ENCODE peak calls at places on chromosomes 3 and 15, in six cellular contexts. Z is H1, N is neuronal stem cell, I is mesendoderm, S is IMR-90, M is mesenchymal stem cell. P is an unnamed sample.

GRCh38 chr15:72968531-72968922 is 83.7 kb upstream of the NEO1 start:
- DNase-seq in Z (no peak), N (no peak), I (peak), S (no peak), M (peak), P (no peak)

GRCh38 chr3:33645060-33645841 is 72.8 kb downstream of the CLASP2 start:
- DNase-seq in Z (no peak), N (no peak), I (peak), S (peak), M (peak), P (peak)

GRCh38 chr3:47669026-47669749 is 90.5 kb upstream of the CSPG5 start:
- DNase-seq in Z (no peak), N (no peak), I (no peak), S (peak), M (peak), P (no peak)

GRCh38 chr15:70299931-70300858 is 202.5 kb upstream of the TLE3 start:
- DNase-seq in Z (no peak), N (no peak), I (peak), S (no peak), M (no peak), P (no peak)

GRCh38 chr3:152060701-152061100 is 187.3 kb downstream of the SUCNR1 start:
- DNase-seq in Z (no peak), N (no peak), I (peak), S (no peak), M (no peak), P (no peak)

GRCh38 chr15:36883705-36884355 is 216.5 kb downstream of the MEIS2 start:
- DNase-seq in Z (peak), N (peak), I (peak), S (peak), M (peak), P (peak)

GRCh38 chr3:16148783-16149182 is 25.7 kb upstream of the GALNT15 start:
- DNase-seq in Z (no peak), N (no peak), I (no peak), S (peak), M (peak), P (no peak)

GRCh38 chr3:73656241-73656890 is 31.6 kb upstream of the PDZRN3 start:
- DNase-seq in Z (no peak), N (no peak), I (peak), S (peak), M (no peak), P (peak)

GRCh38 chr3:99808163-99808794 is 9.4 kb upstream of the CMSS1 start:
- DNase-seq in Z (peak), N (peak), I (peak), S (peak), M (peak), P (peak)

GRCh38 chr3:34183581-34184313 is 385.3 kb downstream of the PDCD6IP start:
- DNase-seq in Z (no peak), N (no peak), I (no peak), S (no peak), M (no peak), P (no peak)

GRCh38 chr3:39125837-39126500 is 18.5 kb downstream of the TTC21A start:
- DNase-seq in Z (no peak), N (no peak), I (no peak), S (peak), M (peak), P (peak)

GRCh38 chr15:23645379-23646164 is 2.1 kb downstream of the MAGEL2 start:
- DNase-seq in Z (peak), N (no peak), I (peak), S (no peak), M (no peak), P (no peak)

GRCh38 chr3:14633417-14633816 is 18.1 kb upstream of the CCDC174 start:
- DNase-seq in Z (no peak), N (no peak), I (no peak), S (no peak), M (no peak), P (no peak)

GRCh38 chr15:49423021-49423420 is at the start of gene FGF7:
- DNase-seq in Z (no peak), N (peak), I (peak), S (peak), M (peak), P (no peak)

GRCh38 chr3:10376353-10376752 is 55.4 kb upstream of the SEC13 start:
- DNase-seq in Z (no peak), N (no peak), I (no peak), S (no peak), M (no peak), P (no peak)

GRCh38 chr3:36393563-36393962 is 13.3 kb downstream of the STAC start:
- DNase-seq in Z (no peak), N (no peak), I (no peak), S (no peak), M (no peak), P (peak)

GRCh38 chr3:197951392-197951990 is 1.5 kb downstream of the RPL35A start:
- DNase-seq in Z (no peak), N (no peak), I (no peak), S (no peak), M (no peak), P (no peak)

GRCh38 chr3:123832712-123833397 is 51.3 kb downstream of the MYLK start:
- DNase-seq in Z (no peak), N (no peak), I (no peak), S (no peak), M (peak), P (no peak)

GRCh38 chr3:123834631-123835030 is 49.5 kb downstream of the MYLK start:
- DNase-seq in Z (no peak), N (no peak), I (no peak), S (peak), M (peak), P (peak)

GRCh38 chr3:123833398-123833785 is 50.7 kb downstream of the MYLK start:
- DNase-seq in Z (no peak), N (no peak), I (no peak), S (no peak), M (no peak), P (no peak)

GRCh38 chr3:123831420-123831819 is 52.7 kb downstream of the MYLK start:
- DNase-seq in Z (no peak), N (no peak), I (no peak), S (no peak), M (peak), P (no peak)
- H3K4me3 ChIP-seq in Z (no peak), N (no peak), I (no peak), S (no peak), M (no peak), P (no peak)

GRCh38 chr3:31247063-31247447 is 285.7 kb upstream of the STT3B start:
- DNase-seq in Z (no peak), N (no peak), I (no peak), S (no peak), M (no peak), P (no peak)
- H2BK120ac ChIP-seq in Z (no peak), N (no peak), I (no peak), S (no peak), M (no peak), P (peak)

GRCh38 chr15:78321041-78321570 is 19.0 kb upstream of the CRABP1 start:
- DNase-seq in Z (no peak), N (no peak), I (no peak), S (no peak), M (no peak), P (no peak)

GRCh38 chr15:78322724-78323395 is 17.3 kb upstream of the CRABP1 start:
- DNase-seq in Z (no peak), N (no peak), I (no peak), S (no peak), M (no peak), P (no peak)

GRCh38 chr15:78321786-78322185 is 18.4 kb upstream of the CRABP1 start:
- DNase-seq in Z (no peak), N (no peak), I (no peak), S (no peak), M (no peak), P (no peak)

GRCh38 chr15:78323693-78324092 is 16.5 kb upstream of the CRABP1 start:
- DNase-seq in Z (no peak), N (no peak), I (no peak), S (no peak), M (no peak), P (no peak)

DNA sequence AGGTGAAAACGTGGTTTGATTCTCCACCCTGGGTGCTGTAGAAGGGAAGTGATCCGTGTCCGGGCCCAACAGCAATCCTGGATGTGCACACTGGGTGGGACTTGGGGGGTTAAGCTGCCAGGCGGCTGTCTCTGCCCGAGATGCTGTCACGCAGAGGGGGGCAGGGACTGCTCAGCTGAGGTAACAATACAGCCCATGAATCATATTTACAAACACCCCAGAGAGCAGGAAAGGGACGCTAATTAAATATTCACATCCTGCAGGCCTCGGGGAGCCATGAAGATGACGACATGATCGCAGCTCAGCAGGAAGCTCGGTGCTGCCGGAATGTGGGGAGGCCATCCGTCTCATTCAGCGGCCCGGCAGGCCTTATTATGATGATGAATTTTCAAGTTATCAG is 17.9 kb upstream of the CRABP1 start:
- DNase-seq in Z (no peak), N (no peak), I (peak), S (peak), M (peak), P (no peak)
- H4K8ac ChIP-seq in Z (no peak), N (peak), I (no peak), S (peak), M (peak), P (no peak)

DNA sequence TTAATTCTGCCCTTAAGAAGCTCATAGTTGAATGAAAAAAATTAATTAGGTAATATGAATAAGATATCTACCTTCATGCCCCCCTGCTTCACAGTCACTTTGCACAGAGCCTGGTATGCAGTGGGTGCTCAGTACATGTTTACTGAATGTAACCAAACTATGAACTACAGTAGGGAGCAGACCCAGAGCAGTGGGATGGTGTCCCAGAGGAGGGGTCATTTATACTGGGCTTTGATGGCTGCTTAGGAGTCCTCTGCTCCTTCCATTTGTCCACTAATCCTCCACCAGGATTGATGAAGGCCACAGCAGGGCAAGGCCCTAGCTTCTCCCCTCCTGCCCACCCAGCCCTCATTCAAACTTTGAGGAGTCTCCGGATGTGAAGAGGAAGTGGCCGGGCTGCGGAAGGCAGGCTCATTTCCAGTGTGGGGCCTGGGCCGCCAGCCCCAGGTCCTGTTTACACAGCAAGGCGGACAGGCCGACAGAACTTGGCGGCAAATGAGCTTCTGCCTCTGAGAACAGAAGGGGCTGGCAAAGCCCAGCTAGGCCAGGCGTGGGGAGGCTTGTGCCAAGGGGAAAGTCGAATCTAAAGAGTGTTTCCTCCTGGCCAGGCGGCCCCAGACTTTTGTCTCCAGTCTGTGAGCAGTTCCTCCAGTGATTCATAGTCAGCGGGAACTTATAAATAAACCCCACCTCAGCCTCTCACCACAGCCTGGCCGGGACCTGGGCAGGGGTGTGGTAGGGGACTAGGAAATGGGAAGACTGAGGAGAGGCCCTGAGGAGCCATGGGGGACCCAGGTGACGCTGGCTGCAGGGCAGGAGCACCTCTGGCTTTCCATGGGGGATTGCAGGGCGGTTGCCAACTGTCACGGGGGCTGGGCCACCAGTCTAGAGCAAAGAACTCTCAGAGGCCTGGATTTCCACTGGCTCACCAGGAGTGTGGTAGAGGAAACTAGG is 51.6 kb upstream of the LCTL start:
- DNase-seq in Z (no peak), N (no peak), I (no peak), S (peak), M (peak), P (peak)
- H3K4me3 ChIP-seq in Z (no peak), N (no peak), I (no peak), S (no peak), M (no peak), P (no peak)

GRCh38 chr15:64809649-64810498 is 15.6 kb downstream of the PIF1 start:
- DNase-seq in Z (peak), N (peak), I (peak), S (peak), M (peak), P (peak)
- H2BK120ac ChIP-seq in Z (peak), N (no peak), I (peak), S (no peak), M (no peak), P (peak)

DNA sequence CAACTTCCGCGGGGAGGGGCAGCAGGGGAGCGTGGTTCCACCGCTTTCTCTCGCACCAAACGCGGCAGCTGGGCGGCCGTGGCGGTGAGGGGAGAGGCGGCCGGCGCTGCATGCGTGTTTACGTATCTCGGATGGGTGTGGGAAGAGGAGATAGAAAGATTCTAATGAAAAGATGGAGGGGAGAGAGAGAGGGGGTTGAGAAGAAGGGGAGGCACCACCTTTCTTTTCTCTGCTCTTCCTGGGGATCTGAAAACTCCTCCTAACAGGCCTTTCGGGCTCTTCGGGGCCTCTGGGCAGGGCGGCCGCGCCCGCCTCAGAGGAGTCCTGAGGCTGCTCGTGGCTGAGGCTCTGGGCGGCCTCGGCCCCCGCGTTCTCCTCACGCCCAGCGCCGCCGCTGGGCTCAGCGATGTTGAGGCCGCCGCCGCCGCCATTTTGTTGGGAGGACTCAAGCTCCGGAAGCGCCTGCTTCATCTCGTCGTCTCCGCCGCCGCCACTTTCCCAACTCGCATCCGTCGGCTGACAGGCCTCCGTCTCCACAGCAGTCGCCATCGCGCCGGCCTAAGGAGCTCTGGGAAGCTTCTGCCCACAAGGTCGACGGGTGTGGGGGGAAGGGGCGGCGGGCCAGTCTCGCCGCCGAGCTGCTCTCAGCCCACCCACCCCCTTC is 475 bp downstream of the TASOR start:
- DNase-seq in Z (peak), N (peak), I (peak), S (peak), M (peak), P (peak)
- H4K8ac ChIP-seq in Z (peak), N (no peak), I (no peak), S (peak), M (peak), P (peak)

GRCh38 chr3:25428003-25428861 is at the start of gene RARB:
- DNase-seq in Z (peak), N (peak), I (peak), S (peak), M (peak), P (peak)
- H3K4me3 ChIP-seq in Z (peak), N (peak), I (peak), S (peak), M (peak), P (peak)

P was measured in trophoblast cell.